ENCODE peak calls at places on chromosomes 11 and 22, in six cellular contexts. One of them, this sample, is unnamed.
A peak's percentile ranks its signal among the peaks of the same experiment; 100 is the strongest.

GRCh38 chr11:120186799-120187591 is 23.8 kb upstream of the OAF start:
- DNase-seq in HEK293T: no peak
- DNase-seq in neural crest cell: no peak
- DNase-seq in NCI-H748 treated with DMSO at 0.1 percent for 48 hours: no peak
- DNase-seq in GF-D8: no peak
- DNase-seq in CD4-positive, alpha-beta memory T cell: no peak
- DNase-seq in this sample: no peak

GRCh38 chr22:21726650-21727049 is 8.9 kb downstream of the YPEL1 start:
- DNase-seq in HEK293T: peak; percentile 75
- DNase-seq in CD4-positive, alpha-beta memory T cell: peak; percentile 32
- DNase-seq in neural crest cell: peak; percentile 31
- DNase-seq in GF-D8: no peak
- DNase-seq in NCI-H748 treated with DMSO at 0.1 percent for 48 hours: no peak
- DNase-seq in this sample: no peak

GRCh38 chr11:72676874-72677341 is 2.7 kb upstream of the PDE2A start:
- DNase-seq in HEK293T: peak; percentile 82
- DNase-seq in GF-D8: no peak
- DNase-seq in NCI-H748 treated with DMSO at 0.1 percent for 48 hours: no peak
- DNase-seq in CD4-positive, alpha-beta memory T cell: peak; percentile 69
- DNase-seq in neural crest cell: peak; percentile 84
- DNase-seq in this sample: peak; percentile 50

GRCh38 chr11:27018902-27019544 is 21.6 kb upstream of the BBOX1 start:
- DNase-seq in GF-D8: no peak
- DNase-seq in neural crest cell: no peak
- DNase-seq in HEK293T: no peak
- DNase-seq in NCI-H748 treated with DMSO at 0.1 percent for 48 hours: no peak
- DNase-seq in CD4-positive, alpha-beta memory T cell: no peak
- DNase-seq in this sample: no peak

GRCh38 chr11:34343153-34343552 is 14.7 kb downstream of the ABTB2 start:
- DNase-seq in HEK293T: no peak
- DNase-seq in neural crest cell: no peak
- DNase-seq in GF-D8: no peak
- DNase-seq in NCI-H748 treated with DMSO at 0.1 percent for 48 hours: no peak
- DNase-seq in CD4-positive, alpha-beta memory T cell: no peak
- DNase-seq in this sample: no peak

GRCh38 chr11:57804466-57804865 is 42.9 kb downstream of the CTNND1 start:
- DNase-seq in CD4-positive, alpha-beta memory T cell: no peak
- DNase-seq in HEK293T: no peak
- DNase-seq in GF-D8: no peak
- DNase-seq in neural crest cell: no peak
- DNase-seq in NCI-H748 treated with DMSO at 0.1 percent for 48 hours: no peak
- DNase-seq in this sample: no peak

GRCh38 chr11:46676436-46677158 is 23.8 kb downstream of the ARHGAP1 start:
- DNase-seq in HEK293T: no peak
- DNase-seq in NCI-H748 treated with DMSO at 0.1 percent for 48 hours: no peak
- DNase-seq in neural crest cell: no peak
- DNase-seq in CD4-positive, alpha-beta memory T cell: no peak
- DNase-seq in GF-D8: peak; percentile 29
- DNase-seq in this sample: no peak

GRCh38 chr22:48918585-48919186 is 909.0 kb downstream of the BRD1 start:
- DNase-seq in CD4-positive, alpha-beta memory T cell: no peak
- DNase-seq in neural crest cell: no peak
- DNase-seq in NCI-H748 treated with DMSO at 0.1 percent for 48 hours: peak; percentile 87
- DNase-seq in HEK293T: no peak
- DNase-seq in GF-D8: no peak
- DNase-seq in this sample: no peak

GRCh38 chr11:7143908-7144307 is 55.1 kb downstream of the RBMXL2 start:
- DNase-seq in HEK293T: no peak
- DNase-seq in neural crest cell: no peak
- DNase-seq in CD4-positive, alpha-beta memory T cell: no peak
- DNase-seq in GF-D8: no peak
- DNase-seq in NCI-H748 treated with DMSO at 0.1 percent for 48 hours: no peak
- DNase-seq in this sample: no peak

GRCh38 chr22:23713696-23714595 is 23.1 kb downstream of the RGL4 start:
- DNase-seq in NCI-H748 treated with DMSO at 0.1 percent for 48 hours: no peak
- DNase-seq in neural crest cell: no peak
- DNase-seq in GF-D8: no peak
- DNase-seq in HEK293T: no peak
- DNase-seq in CD4-positive, alpha-beta memory T cell: no peak
- DNase-seq in this sample: no peak

GRCh38 chr11:31761636-31762035 is 49.5 kb downstream of the PAX6 start:
- DNase-seq in CD4-positive, alpha-beta memory T cell: no peak
- DNase-seq in neural crest cell: no peak
- DNase-seq in HEK293T: no peak
- DNase-seq in NCI-H748 treated with DMSO at 0.1 percent for 48 hours: no peak
- DNase-seq in GF-D8: no peak
- DNase-seq in this sample: no peak

GRCh38 chr11:46357483-46357936 is 10.2 kb downstream of the DGKZ start:
- DNase-seq in CD4-positive, alpha-beta memory T cell: no peak
- DNase-seq in GF-D8: no peak
- DNase-seq in neural crest cell: no peak
- DNase-seq in HEK293T: no peak
- DNase-seq in NCI-H748 treated with DMSO at 0.1 percent for 48 hours: no peak
- DNase-seq in this sample: no peak

GRCh38 chr22:33380789-33381530 is 322.8 kb upstream of the SYN3 start:
- DNase-seq in NCI-H748 treated with DMSO at 0.1 percent for 48 hours: no peak
- DNase-seq in HEK293T: no peak
- DNase-seq in GF-D8: no peak
- DNase-seq in neural crest cell: no peak
- DNase-seq in CD4-positive, alpha-beta memory T cell: no peak
- DNase-seq in this sample: no peak

GRCh38 chr11:1830500-1831223 is 4.1 kb upstream of the SYT8 start:
- DNase-seq in GF-D8: no peak
- DNase-seq in HEK293T: no peak
- DNase-seq in NCI-H748 treated with DMSO at 0.1 percent for 48 hours: peak; percentile 52
- DNase-seq in CD4-positive, alpha-beta memory T cell: no peak
- DNase-seq in neural crest cell: no peak
- DNase-seq in this sample: no peak

GRCh38 chr22:19169002-19169946 is 9.3 kb downstream of the SLC25A1 start:
- DNase-seq in neural crest cell: no peak
- DNase-seq in CD4-positive, alpha-beta memory T cell: no peak
- DNase-seq in HEK293T: no peak
- DNase-seq in GF-D8: no peak
- DNase-seq in NCI-H748 treated with DMSO at 0.1 percent for 48 hours: no peak
- DNase-seq in this sample: no peak

GRCh38 chr11:104126464-104126863 is 37.5 kb downstream of the PDGFD start:
- DNase-seq in HEK293T: no peak
- DNase-seq in neural crest cell: no peak
- DNase-seq in CD4-positive, alpha-beta memory T cell: no peak
- DNase-seq in GF-D8: no peak
- DNase-seq in NCI-H748 treated with DMSO at 0.1 percent for 48 hours: no peak
- DNase-seq in this sample: no peak

GRCh38 chr11:69483170-69483569 is 1.7 kb downstream of the LINC01488 start:
- DNase-seq in GF-D8: no peak
- DNase-seq in HEK293T: no peak
- DNase-seq in neural crest cell: no peak
- DNase-seq in CD4-positive, alpha-beta memory T cell: no peak
- DNase-seq in NCI-H748 treated with DMSO at 0.1 percent for 48 hours: no peak
- DNase-seq in this sample: no peak

GRCh38 chr11:47969401-47969800 is 11.0 kb upstream of the PTPRJ start:
- DNase-seq in NCI-H748 treated with DMSO at 0.1 percent for 48 hours: no peak
- DNase-seq in GF-D8: no peak
- DNase-seq in neural crest cell: no peak
- DNase-seq in HEK293T: no peak
- DNase-seq in CD4-positive, alpha-beta memory T cell: no peak
- DNase-seq in this sample: no peak

GRCh38 chr11:72786305-72787261 is 7.3 kb downstream of the STARD10 start:
- DNase-seq in neural crest cell: no peak
- DNase-seq in CD4-positive, alpha-beta memory T cell: no peak
- DNase-seq in GF-D8: no peak
- DNase-seq in NCI-H748 treated with DMSO at 0.1 percent for 48 hours: peak; percentile 86
- DNase-seq in HEK293T: no peak
- DNase-seq in this sample: no peak

This sample was measured in central memory CD4-positive, alpha-beta T cell.